ENCODE peak calls at places on chromosomes 1 and 21, in seven cellular contexts. H is AG04450, B is testis, V is right lobe of liver, Z is tibial artery, U is thoracic aorta, D is cardiac muscle cell. M is an unnamed sample. For H3K27me3, the result is how much of the 10 kb centered on the place peaks cover.

GRCh38 chr1:231184891-231185290 is 23.0 kb downstream of the TRIM67 start:
- DNase-seq in V (no peak), Z (no peak), U (no peak), B (no peak), H (no peak), D (no peak), M (no peak)

GRCh38 chr1:209106237-209106741 is 477.2 kb upstream of the CAMK1G start:
- DNase-seq in B (no peak), Z (no peak), U (no peak), H (no peak), V (no peak), D (peak), M (no peak)

GRCh38 chr1:6448749-6449631 is 17.0 kb downstream of the TNFRSF25 start:
- DNase-seq in D (peak), B (no peak), H (no peak), Z (no peak), U (no peak), V (peak), M (no peak)

GRCh38 chr1:33181906-33182305 is at the start of gene TRIM62:
- DNase-seq in Z (peak), D (peak), H (peak), V (peak), U (peak), B (peak), M (peak)

GRCh38 chr1:188128761-188129160 is 1300.0 kb downstream of the PLA2G4A start:
- DNase-seq in U (no peak), V (no peak), D (no peak), B (no peak), H (no peak), Z (no peak), M (no peak)

GRCh38 chr1:149845416-149845815 is 54.0 kb upstream of the BOLA1 start:
- DNase-seq in D (peak), H (no peak), Z (no peak), V (no peak), U (no peak), B (no peak), M (no peak)

GRCh38 chr1:156281281-156282142 is 1.1 kb downstream of the SMG5 start:
- DNase-seq in B (peak), D (peak), V (peak), Z (no peak), H (no peak), U (no peak), M (peak)

GRCh38 chr1:172821609-172822274 is 162.8 kb downstream of the FASLG start:
- DNase-seq in U (no peak), D (peak), B (peak), V (no peak), Z (no peak), H (peak), M (no peak)

GRCh38 chr21:37562920-37563640 is 196.5 kb downstream of the DYRK1A start:
- DNase-seq in V (no peak), D (no peak), Z (no peak), H (no peak), B (peak), U (no peak), M (peak)

GRCh38 chr21:15278279-15278678 is 213.5 kb upstream of the NRIP1 start:
- DNase-seq in D (no peak), U (no peak), B (no peak), V (no peak), Z (no peak), H (no peak), M (no peak)

GRCh38 chr1:224548676-224549075 is 67.4 kb upstream of the CNIH3 start:
- DNase-seq in U (no peak), B (no peak), H (no peak), V (no peak), D (no peak), Z (no peak), M (no peak)

GRCh38 chr1:161934278-161934608 is 89.4 kb downstream of the OLFML2B start:
- DNase-seq in B (no peak), U (no peak), H (no peak), D (peak), V (no peak), Z (no peak), M (no peak)

GRCh38 chr1:9004031-9004730 is 22.0 kb downstream of the SLC2A7 start:
- DNase-seq in D (no peak), B (no peak), V (no peak), Z (no peak), H (no peak), U (no peak), M (no peak)

GRCh38 chr21:32423320-32423719 is 10.8 kb downstream of the EVA1C start:
- DNase-seq in H (peak), Z (no peak), U (no peak), V (no peak), B (no peak), D (peak), M (no peak)

GRCh38 chr1:15218287-15219279 is 28.4 kb upstream of the FHAD1 start:
- DNase-seq in Z (no peak), D (peak), H (no peak), U (no peak), B (no peak), V (no peak), M (no peak)

GRCh38 chr1:31723828-31724359 is 20.1 kb upstream of the COL16A1 start:
- DNase-seq in H (no peak), D (peak), U (no peak), Z (no peak), B (peak), V (peak), M (peak)

GRCh38 chr21:28590026-28590425 is 402.7 kb downstream of the LTN1 start:
- DNase-seq in V (no peak), U (no peak), H (no peak), Z (no peak), B (no peak), D (no peak), M (no peak)

GRCh38 chr1:11046625-11047365 is at the start of gene MASP2:
- DNase-seq in U (no peak), Z (no peak), H (no peak), V (peak), D (no peak), B (no peak), M (no peak)

GRCh38 chr1:154326546-154327465 is 1.5 kb downstream of the ATP8B2 start:
- DNase-seq in H (no peak), D (peak), Z (peak), V (no peak), U (peak), B (peak), M (no peak)

GRCh38 chr1:7784492-7785071 is 491 bp downstream of the PER3 start:
- DNase-seq in Z (peak), B (peak), V (no peak), D (peak), H (no peak), U (no peak), M (peak)

GRCh38 chr1:203072911-203073310 is 12.9 kb downstream of the MYOG start:
- DNase-seq in D (no peak), B (no peak), U (no peak), H (no peak), V (no peak), Z (no peak), M (no peak)

GRCh38 chr1:18302788-18303413 is 177.8 kb upstream of the KLHDC7A start:
- DNase-seq in V (no peak), H (no peak), U (no peak), D (no peak), Z (no peak), B (peak), M (no peak)

GRCh38 chr1:1617516-1617915 is 2.2 kb downstream of the MIB2 start:
- DNase-seq in V (peak), U (no peak), B (no peak), D (no peak), H (no peak), Z (no peak), M (no peak)

GRCh38 chr1:1254667-1254998 is 8.1 kb upstream of the C1QTNF12 start:
- DNase-seq in Z (no peak), D (no peak), B (no peak), H (no peak), V (no peak), U (no peak), M (no peak)

GRCh38 chr1:106526650-106527049 is 529.8 kb upstream of the PRMT6 start:
- DNase-seq in D (peak), V (no peak), H (peak), Z (no peak), U (no peak), B (no peak), M (no peak)

GRCh38 chr1:218165687-218166088 is 119.4 kb upstream of the RRP15 start:
- DNase-seq in B (no peak), Z (no peak), V (no peak), H (no peak), U (no peak), D (no peak), M (no peak)

GRCh38 chr1:218164111-218164929 is 120.8 kb upstream of the RRP15 start:
- DNase-seq in V (peak), D (peak), B (peak), Z (no peak), U (no peak), H (no peak), M (peak)

GRCh38 chr1:218164930-218165686 is 120.0 kb upstream of the RRP15 start:
- DNase-seq in H (no peak), D (peak), Z (no peak), V (peak), U (no peak), B (peak), M (peak)

GRCh38 chr1:218163371-218163770 is 121.7 kb upstream of the RRP15 start:
- DNase-seq in H (no peak), Z (no peak), V (no peak), D (no peak), U (no peak), B (no peak), M (no peak)
- H3K27me3 ChIP-seq in H (half or more), Z (under half), V (under half), D (half or more), U (under half), B (under half), M (under half)

DNA sequence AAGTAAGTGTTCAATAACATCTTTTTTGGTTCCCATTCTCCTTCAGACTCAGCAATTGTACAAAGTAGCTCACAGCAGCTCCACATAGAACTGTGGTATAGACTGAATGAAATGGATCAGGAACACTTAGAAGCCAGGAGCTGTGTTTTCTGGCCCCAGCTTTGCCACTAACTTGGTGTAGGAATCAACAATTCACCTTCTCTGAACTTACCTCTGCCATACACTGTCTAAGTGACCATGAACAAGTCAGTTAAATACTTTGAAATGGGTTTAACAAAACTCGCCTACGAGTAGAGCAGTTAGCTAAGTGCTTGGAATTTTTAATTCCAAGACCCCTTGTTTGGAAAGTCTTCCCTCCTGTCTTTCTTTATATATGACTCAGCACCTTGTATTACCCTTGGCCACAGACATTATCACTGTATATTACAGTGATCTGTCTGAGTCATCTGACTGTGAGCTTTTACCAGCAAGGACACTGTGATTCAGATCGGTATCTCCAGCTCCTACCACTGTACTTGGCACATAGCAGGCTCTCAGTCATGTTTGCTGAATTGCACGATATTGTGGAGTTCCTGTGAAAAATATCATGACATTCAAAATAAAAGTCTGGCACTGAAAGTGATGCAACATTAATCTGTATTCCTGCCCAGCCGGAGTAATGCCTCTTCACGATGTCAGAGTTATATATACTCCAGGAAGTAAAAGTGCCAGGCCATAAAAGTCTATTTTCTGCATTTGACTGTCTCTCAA is 101.7 kb upstream of the BEND5 start:
- DNase-seq in H (no peak), D (peak), B (no peak), Z (no peak), U (no peak), V (no peak), M (no peak)
- H3K27ac ChIP-seq in H (no peak), D (no peak), B (no peak), Z (no peak), U (no peak), V (no peak), M (no peak)

GRCh38 chr1:78633209-78633608 is 13.0 kb downstream of the IFI44L start:
- DNase-seq in U (no peak), V (no peak), H (no peak), B (no peak), D (no peak), Z (no peak), M (no peak)
- H3K27me3 ChIP-seq in U (under half), V (under half), H (under half), B (under half), D (under half), Z (under half), M (under half)

GRCh38 chr1:186055846-186056245 is 319.2 kb downstream of the TPR start:
- DNase-seq in H (no peak), B (no peak), U (no peak), D (no peak), Z (no peak), V (no peak), M (no peak)

GRCh38 chr1:186057086-186057485 is 318.0 kb downstream of the TPR start:
- DNase-seq in H (no peak), V (no peak), B (no peak), D (no peak), U (no peak), Z (no peak), M (no peak)

GRCh38 chr1:186059752-186060151 is 315.3 kb downstream of the TPR start:
- DNase-seq in H (no peak), V (no peak), U (no peak), D (no peak), Z (no peak), B (no peak), M (no peak)

GRCh38 chr1:186060226-186060625 is 314.8 kb downstream of the TPR start:
- DNase-seq in U (no peak), B (no peak), H (no peak), Z (no peak), D (no peak), V (no peak), M (no peak)

DNA sequence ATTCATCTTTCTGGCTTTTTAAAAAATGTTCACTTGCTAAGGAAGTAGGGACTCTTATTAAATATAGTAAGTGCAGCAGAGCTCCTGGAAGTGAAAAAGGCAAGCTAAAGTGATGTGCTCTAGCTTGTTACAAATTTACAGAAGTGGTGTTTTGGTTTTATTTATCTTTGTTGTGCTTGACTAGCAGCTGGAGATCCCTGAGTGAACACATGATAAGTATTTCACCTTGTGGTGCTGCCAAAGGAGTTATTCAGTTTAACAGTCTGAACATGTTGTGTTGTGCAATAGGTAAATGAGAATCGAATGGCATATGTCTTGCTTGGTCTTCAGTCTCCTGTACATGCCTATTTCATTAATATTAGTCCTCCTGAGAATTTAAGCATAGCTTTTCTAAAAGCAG is 315.7 kb downstream of the TPR start:
- DNase-seq in V (no peak), H (no peak), U (no peak), D (peak), Z (no peak), B (no peak), M (no peak)
- H3K27ac ChIP-seq in V (peak), H (no peak), U (peak), D (no peak), Z (no peak), B (no peak), M (no peak)

GRCh38 chr1:228513244-228513900 is 26.2 kb downstream of the RNF187 start:
- DNase-seq in Z (peak), B (no peak), V (no peak), U (no peak), H (no peak), D (no peak), M (no peak)
- H3K27me3 ChIP-seq in Z (under half), B (under half), V (under half), U (under half), H (under half), D (half or more), M (under half)

DNA sequence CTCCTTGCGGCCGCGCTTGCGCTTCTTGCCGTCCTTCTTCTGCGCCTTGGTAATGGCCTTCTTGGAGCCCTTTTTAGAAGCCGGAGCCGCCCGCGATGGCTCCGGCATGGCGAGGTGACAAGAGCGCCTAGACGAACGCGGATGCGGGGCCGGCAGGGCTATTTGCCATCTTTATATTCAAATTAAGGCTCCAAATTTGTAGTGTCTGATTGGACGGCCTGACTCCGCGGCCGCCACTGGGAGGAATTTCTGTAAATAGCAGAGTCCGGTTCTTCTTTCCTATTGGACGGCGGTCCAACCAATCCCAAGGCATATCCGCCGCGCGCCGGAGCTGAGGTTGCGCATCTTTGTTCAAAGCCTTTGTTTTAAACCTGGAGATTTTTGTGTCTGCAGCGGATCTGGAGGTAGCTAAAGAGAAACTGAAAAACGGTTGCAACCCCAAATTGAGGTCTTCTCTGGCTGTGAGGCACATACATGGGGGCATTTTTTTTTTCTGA is 22.6 kb upstream of the RNF187 start:
- DNase-seq in D (peak), Z (no peak), U (no peak), B (peak), H (peak), V (peak), M (peak)
- H3K27ac ChIP-seq in D (no peak), Z (no peak), U (no peak), B (no peak), H (no peak), V (no peak), M (no peak)

GRCh38 chr1:36665478-36666080 is 182.9 kb upstream of the CSF3R start:
- DNase-seq in V (no peak), H (no peak), Z (no peak), D (no peak), B (no peak), U (no peak), M (no peak)
- H3K27me3 ChIP-seq in V (under half), H (under half), Z (under half), D (under half), B (under half), U (under half), M (under half)

M was measured in heart left ventricle.